ENCODE peak calls at places on chromosomes 5 and 9, in eight cellular contexts. O, G, E, Q, Y, J, V and C are unnamed samples.

GRCh38 chr9:132020272-132020671 is 59.4 kb downstream of the MED27 start:
- DNase-seq in O (no peak), G (no peak), E (no peak), Q (no peak), Y (no peak), J (no peak), V (no peak), C (no peak)

GRCh38 chr9:94140791-94141790 is 56.8 kb downstream of the PTPDC1 start:
- DNase-seq in O (no peak), G (no peak), E (no peak), Q (no peak), Y (no peak), J (no peak), V (no peak), C (no peak)

GRCh38 chr9:88775037-88775471 is 216.2 kb upstream of the S1PR3 start:
- DNase-seq in O (peak; percentile 59), G (no peak), E (no peak), Q (no peak), Y (no peak), J (no peak), V (no peak), C (no peak)

GRCh38 chr5:88875609-88876234 is 7.3 kb downstream of the MEF2C start:
- DNase-seq in O (no peak), G (no peak), E (no peak), Q (no peak), Y (no peak), J (no peak), V (no peak), C (no peak)

GRCh38 chr9:126752376-126752775 is 52.5 kb upstream of the ZBTB43 start:
- DNase-seq in O (peak; percentile 60), G (peak; percentile 44), E (no peak), Q (no peak), Y (no peak), J (no peak), V (no peak), C (no peak)

GRCh38 chr5:32108167-32108566 is 66.0 kb downstream of the GOLPH3 start:
- DNase-seq in O (no peak), G (no peak), E (no peak), Q (no peak), Y (no peak), J (no peak), V (no peak), C (no peak)

GRCh38 chr5:38871790-38872551 is 26.2 kb downstream of the OSMR start:
- DNase-seq in O (peak; percentile 99), G (peak; percentile 92), E (peak; percentile 88), Q (no peak), Y (no peak), J (no peak), V (no peak), C (no peak)

GRCh38 chr5:114438471-114438870 is 76.6 kb downstream of the KCNN2 start:
- DNase-seq in O (no peak), G (no peak), E (no peak), Q (no peak), Y (no peak), J (no peak), V (no peak), C (no peak)

GRCh38 chr5:124631874-124632550 is 114.4 kb downstream of the ZNF608 start:
- DNase-seq in O (no peak), G (no peak), E (no peak), Q (no peak), Y (no peak), J (no peak), V (no peak), C (no peak)

GRCh38 chr5:82538339-82539034 is 260.3 kb upstream of the RPS23 start:
- DNase-seq in O (no peak), G (no peak), E (no peak), Q (no peak), Y (no peak), J (no peak), V (no peak), C (no peak)

GRCh38 chr5:42985129-42986037 is 54.7 kb downstream of the ANXA2R start:
- DNase-seq in O (peak; percentile 74), G (peak; percentile 68), E (no peak), Q (no peak), Y (no peak), J (no peak), V (no peak), C (no peak)

GRCh38 chr5:60287174-60287771 is 393.7 kb upstream of the PDE4D start:
- DNase-seq in O (peak; percentile 15), G (peak; percentile 32), E (peak; percentile 18), Q (no peak), Y (no peak), J (peak; percentile 40), V (no peak), C (peak; percentile 26)